ENCODE peak calls at places on chromosomes 6 and 20, in eight cellular contexts. A, V, N, Q, J, O, Y and K are unnamed samples.

GRCh38 chr20:58752565-58752964 is 60.0 kb downstream of the NPEPL1 start:
- DNase-seq in A (no peak), V (no peak), Y (no peak), J (no peak), O (no peak), Q (peak), N (no peak), K (no peak)

GRCh38 chr20:9615766-9616454 is 101.5 kb downstream of the LAMP5 start:
- DNase-seq in O (no peak), Q (no peak), N (no peak), A (no peak), J (no peak), V (no peak), Y (no peak), K (no peak)

GRCh38 chr6:158303210-158303731 is 9.0 kb upstream of the TULP4 start:
- DNase-seq in V (no peak), Y (no peak), N (no peak), J (no peak), O (no peak), A (no peak), Q (no peak), K (no peak)

GRCh38 chr6:82554706-82555105 is 191.1 kb downstream of the TPBG start:
- DNase-seq in A (no peak), Q (no peak), V (no peak), N (peak), O (no peak), J (no peak), Y (no peak), K (no peak)

GRCh38 chr20:2800590-2801458 is at the start of gene CPXM1:
- DNase-seq in Y (no peak), A (no peak), V (no peak), O (no peak), Q (no peak), N (no peak), J (no peak), K (peak)

GRCh38 chr6:42889815-42890214 is 10.4 kb downstream of the RPL7L1 start:
- DNase-seq in V (no peak), O (no peak), N (no peak), J (no peak), A (no peak), Q (no peak), Y (no peak), K (no peak)

GRCh38 chr6:158408552-158409130 is 96.4 kb downstream of the TULP4 start:
- DNase-seq in A (peak), J (peak), N (peak), V (no peak), Y (peak), O (no peak), Q (no peak), K (no peak)

GRCh38 chr20:8545212-8545611 is 413.1 kb downstream of the PLCB1 start:
- DNase-seq in N (peak), O (no peak), A (no peak), Y (no peak), V (no peak), J (no peak), Q (no peak), K (no peak)

GRCh38 chr6:52304917-52305316 is 20.4 kb upstream of the MCM3 start:
- DNase-seq in A (no peak), Q (no peak), N (peak), O (no peak), J (no peak), Y (no peak), V (no peak), K (no peak)

GRCh38 chr6:93266418-93266817 is 152.9 kb downstream of the EPHA7 start:
- DNase-seq in A (no peak), N (no peak), Y (no peak), J (no peak), Q (no peak), V (no peak), O (no peak), K (no peak)

GRCh38 chr6:77368660-77369313 is 94.5 kb downstream of the HTR1B start:
- DNase-seq in A (no peak), Y (no peak), V (no peak), J (no peak), Q (peak), N (peak), O (no peak), K (no peak)

GRCh38 chr6:53461682-53462081 is 83.2 kb downstream of the GCLC start:
- DNase-seq in V (no peak), Y (no peak), A (no peak), Q (no peak), O (no peak), J (no peak), N (no peak), K (no peak)

GRCh38 chr6:22647671-22648070 is 78.3 kb downstream of the HDGFL1 start:
- DNase-seq in A (no peak), Q (no peak), J (no peak), O (no peak), Y (no peak), N (no peak), V (no peak), K (no peak)

GRCh38 chr6:21341910-21342309 is 251.6 kb upstream of the SOX4 start:
- DNase-seq in J (no peak), A (no peak), O (no peak), N (no peak), Y (no peak), V (no peak), Q (no peak), K (no peak)

GRCh38 chr20:64232794-64233193 is 22.8 kb upstream of the PCMTD2 start:
- DNase-seq in Y (no peak), V (no peak), Q (no peak), N (no peak), J (no peak), O (no peak), A (no peak), K (no peak)

GRCh38 chr6:106037060-106037459 is 49.1 kb upstream of the PRDM1 start:
- DNase-seq in V (no peak), Q (no peak), J (no peak), Y (no peak), N (peak), O (no peak), A (no peak), K (no peak)

GRCh38 chr6:112780498-112781096 is 433.5 kb downstream of the RFPL4B start:
- DNase-seq in N (peak), V (peak), A (peak), Y (peak), Q (peak), O (no peak), J (peak), K (peak)

GRCh38 chr6:137904822-137905617 is 38.0 kb downstream of the TNFAIP3 start:
- DNase-seq in A (no peak), N (no peak), Y (no peak), Q (no peak), O (peak), V (no peak), J (no peak), K (peak)

GRCh38 chr20:51526754-51527153 is 15.8 kb downstream of the NFATC2 start:
- DNase-seq in V (no peak), Q (no peak), N (no peak), O (no peak), J (no peak), Y (no peak), A (no peak), K (no peak)

DNA sequence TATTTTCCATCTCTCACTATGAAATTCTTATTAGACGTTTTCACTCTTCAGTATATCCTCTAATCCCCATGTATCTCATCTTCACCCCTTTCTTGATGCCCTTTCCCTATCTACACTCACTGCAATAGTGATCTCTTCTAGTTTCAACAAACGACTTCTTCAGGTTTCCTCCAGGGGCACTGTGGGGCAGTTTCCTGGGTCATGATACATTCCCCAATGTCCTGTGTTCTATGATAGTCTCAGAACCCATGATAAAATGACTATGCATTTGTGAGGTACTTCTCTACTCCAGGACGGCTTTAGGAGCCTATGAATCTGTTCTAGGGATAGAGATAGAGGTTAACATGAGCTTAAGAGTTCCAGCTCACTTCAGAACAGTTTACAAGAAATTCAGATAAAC is 183.3 kb downstream of the FOXC1 start:
- DNase-seq in Y (no peak), A (no peak), N (peak), Q (no peak), V (no peak), O (no peak), J (no peak), K (no peak)
- TF ChIP-seq CTCF in Y (no peak), A (no peak), N (peak), Q (no peak), V (no peak), O (peak), J (peak), K (no peak)

GRCh38 chr6:88513920-88514319 is 347.8 kb upstream of the CNR1 start:
- DNase-seq in V (no peak), N (peak), A (no peak), J (no peak), O (no peak), Y (no peak), Q (no peak), K (no peak)
- TF ChIP-seq CTCF in V (no peak), N (no peak), A (no peak), J (no peak), O (no peak), Y (no peak), Q (no peak), K (no peak)

DNA sequence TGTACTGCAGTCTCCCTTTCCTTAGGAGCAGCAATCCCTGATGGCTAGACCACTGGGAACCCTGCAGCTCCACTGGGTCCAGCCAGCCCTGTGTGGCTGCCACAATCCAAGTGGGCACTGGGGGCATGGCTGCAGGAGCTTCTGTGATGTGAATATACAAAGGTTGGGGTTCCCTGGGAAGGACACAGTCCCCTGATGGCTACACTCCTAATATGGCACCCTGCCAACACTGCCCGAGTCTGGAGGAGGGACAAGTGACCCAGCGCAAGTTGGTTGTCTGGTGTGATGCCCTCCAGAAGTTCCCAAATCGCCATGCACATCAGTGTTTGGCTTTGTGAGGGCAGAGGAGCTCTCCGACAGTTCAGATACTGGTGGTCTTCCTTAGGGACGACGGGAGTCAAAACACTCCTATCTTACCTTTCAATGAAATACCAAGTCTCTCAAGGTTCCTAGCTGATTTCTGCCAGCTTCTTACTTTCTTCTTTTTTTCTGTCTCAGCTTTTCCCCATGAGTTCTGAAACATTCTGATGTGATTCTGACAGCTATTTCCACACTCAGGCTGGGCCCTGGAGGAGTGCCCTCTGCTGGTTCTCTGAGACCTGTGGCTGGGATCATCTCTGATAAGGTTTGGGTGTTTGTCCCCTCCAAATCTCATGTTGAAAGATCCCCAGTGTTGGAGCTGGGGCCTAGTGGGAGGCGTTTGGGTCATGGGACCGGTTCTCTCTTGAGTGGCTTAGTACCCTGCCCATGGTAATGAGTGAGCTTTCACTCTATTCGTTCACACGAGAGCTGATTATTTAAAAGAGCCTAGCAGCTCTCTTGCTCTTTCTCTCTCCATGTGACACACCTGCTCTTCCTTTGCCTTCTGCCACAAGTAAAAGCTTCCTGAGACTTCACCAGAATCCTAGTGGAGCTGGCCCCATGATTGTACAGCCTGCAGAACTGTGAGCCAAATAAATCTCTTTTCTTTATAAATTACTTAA is 15.5 kb upstream of the ZFP57 start:
- DNase-seq in Q (no peak), Y (no peak), J (no peak), A (no peak), V (no peak), O (no peak), N (peak), K (no peak)
- TF ChIP-seq CTCF in Q (no peak), Y (no peak), J (peak), A (no peak), V (no peak), O (peak), N (peak), K (no peak)

DNA sequence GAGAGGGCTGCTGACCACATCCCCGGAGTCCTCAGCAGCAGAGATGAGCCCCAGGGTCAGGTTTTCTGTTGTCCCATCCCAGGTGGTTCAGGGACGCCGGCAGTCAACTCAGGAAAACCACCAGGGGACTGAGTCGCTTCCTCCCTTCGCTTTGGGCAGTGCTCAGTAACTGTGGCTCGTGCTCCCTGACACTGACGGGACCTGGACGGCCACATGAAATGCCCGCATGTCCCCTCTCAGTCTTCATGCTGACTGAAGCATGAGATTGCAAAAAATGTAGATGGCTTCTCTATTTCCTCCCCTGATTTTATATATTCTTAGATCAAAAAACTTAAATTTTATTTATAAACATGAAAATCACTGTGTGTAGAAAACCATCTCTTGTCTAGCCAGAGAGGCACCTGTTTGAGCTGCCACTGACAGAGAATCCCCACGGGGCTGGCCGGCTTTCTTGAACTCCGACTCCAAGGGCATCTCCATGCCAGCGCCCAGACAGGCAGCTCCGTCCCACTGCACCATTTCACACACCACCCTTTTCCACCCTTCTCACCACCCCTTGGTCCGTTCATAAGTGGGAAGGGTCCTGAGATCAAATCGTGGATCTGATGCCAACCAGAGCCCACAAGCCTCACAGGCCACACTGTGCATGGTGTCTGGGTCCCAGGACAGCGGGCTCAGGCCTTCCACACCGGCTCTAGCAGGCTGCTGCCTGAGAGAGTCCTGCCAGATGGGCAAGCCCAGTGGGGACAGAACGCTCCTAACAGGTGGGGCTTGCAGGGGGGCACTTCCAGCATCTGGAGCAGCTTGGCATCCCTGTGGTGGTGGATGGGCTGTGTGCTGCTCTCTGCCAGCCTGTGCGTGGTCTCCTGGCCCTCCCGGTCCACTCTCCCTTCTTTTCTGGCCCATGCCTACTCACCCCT is 98.2 kb downstream of the SMOC2 start:
- DNase-seq in J (no peak), A (no peak), O (no peak), N (no peak), V (no peak), Q (no peak), Y (no peak), K (no peak)
- TF ChIP-seq CTCF in J (no peak), A (no peak), O (no peak), N (no peak), V (no peak), Q (no peak), Y (no peak), K (no peak)

GRCh38 chr6:15393605-15394004 is 147.7 kb downstream of the JARID2 start:
- DNase-seq in A (no peak), V (no peak), Q (no peak), Y (no peak), O (no peak), J (no peak), N (no peak), K (no peak)
- TF ChIP-seq CTCF in A (no peak), V (no peak), Q (no peak), Y (no peak), O (no peak), J (no peak), N (no peak), K (no peak)

DNA sequence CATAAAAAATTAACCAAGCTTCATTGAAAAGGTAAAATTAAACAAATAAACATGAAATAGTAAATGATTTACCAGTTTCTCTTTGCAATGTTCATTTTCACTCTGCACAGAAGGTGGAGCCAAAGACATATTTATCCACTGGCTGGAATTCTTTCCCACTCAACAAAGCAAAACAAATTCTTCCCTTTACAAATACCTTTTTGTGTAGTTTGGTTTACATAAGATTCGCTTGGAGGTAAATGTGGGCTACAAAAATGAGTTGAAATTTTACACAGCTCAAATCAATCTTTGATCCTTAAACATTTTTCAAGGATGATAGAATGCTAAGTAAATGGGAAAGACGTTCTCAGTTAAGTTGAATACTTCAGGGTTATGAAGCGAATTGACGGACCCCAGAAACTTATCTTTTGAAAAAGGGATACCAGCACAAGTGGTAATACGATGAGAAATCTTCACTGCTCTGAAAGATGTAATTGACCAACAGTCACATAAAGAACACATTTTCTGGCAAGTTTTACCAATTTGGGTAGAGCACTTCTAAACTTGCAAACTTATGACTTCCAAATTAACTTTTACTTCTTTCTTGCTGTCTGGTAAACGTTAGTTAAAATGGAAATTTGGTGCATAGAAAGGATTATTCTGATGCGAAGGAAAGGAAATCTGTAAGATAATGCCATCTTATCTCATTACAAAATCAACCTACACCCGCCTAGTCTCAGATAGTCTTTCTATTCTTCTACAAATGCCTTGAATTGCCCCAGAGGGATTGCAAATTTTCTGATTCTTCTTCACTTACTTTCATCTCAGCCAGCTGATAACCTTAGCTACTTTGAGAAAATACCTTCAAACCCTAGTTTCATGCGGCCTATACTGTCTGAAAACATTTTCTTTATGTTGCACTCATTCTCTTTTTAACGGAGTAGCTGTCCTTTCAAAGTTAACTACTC is 4.7 kb upstream of the GJA1 start:
- DNase-seq in V (no peak), O (no peak), J (no peak), Y (no peak), Q (no peak), N (peak), A (no peak), K (no peak)
- TF ChIP-seq CTCF in V (peak), O (no peak), J (peak), Y (peak), Q (peak), N (peak), A (peak), K (peak)

GRCh38 chr6:139109558-139109957 is 25.3 kb upstream of the HECA start:
- DNase-seq in O (no peak), Y (no peak), N (peak), A (no peak), J (no peak), V (no peak), Q (no peak), K (no peak)
- TF ChIP-seq CTCF in O (peak), Y (no peak), N (peak), A (no peak), J (peak), V (no peak), Q (no peak), K (no peak)

DNA sequence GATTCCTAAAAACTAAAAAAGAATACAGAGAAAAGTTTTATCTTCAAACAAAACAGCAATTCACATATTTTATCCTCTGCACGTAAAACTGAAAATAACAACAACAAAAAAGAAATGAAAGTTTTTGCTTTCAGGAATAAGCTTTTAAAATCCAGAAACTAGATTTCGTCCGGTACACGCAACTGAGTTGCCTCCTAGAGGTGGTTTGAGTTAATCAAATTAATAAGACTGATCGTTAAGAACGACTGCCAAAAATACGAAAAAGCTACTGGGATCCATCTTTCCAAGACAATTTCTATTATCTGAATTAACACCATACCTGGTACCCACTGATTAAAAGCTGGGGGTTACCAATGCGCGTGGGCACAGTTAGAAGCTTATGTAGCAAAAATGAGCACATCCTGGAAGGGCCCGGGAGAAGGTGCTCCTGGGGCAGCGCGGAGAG is 679 bp downstream of the PDCD2 start:
- DNase-seq in V (no peak), A (no peak), J (no peak), Q (no peak), N (peak), O (no peak), Y (no peak), K (no peak)
- TF ChIP-seq CTCF in V (no peak), A (no peak), J (no peak), Q (no peak), N (no peak), O (no peak), Y (no peak), K (no peak)